ENCODE peak calls at places on chromosomes 1 and 21, in five cellular contexts. V is T1000, H is NB4, T is ovary, W is hippocampal formation. K is an unnamed sample.

GRCh38 chr21:14581902-14582457 is 35.9 kb upstream of the SAMSN1 start:
- DNase-seq in H (no peak), T (no peak), W (no peak), V (no peak), K (no peak)

GRCh38 chr1:16615253-16616252 is 2.2 kb upstream of the NBPF1 start:
- DNase-seq in H (no peak), W (no peak), V (no peak), T (peak; percentile 29), K (no peak)

GRCh38 chr1:61782771-61783170 is 40.5 kb downstream of the PATJ start:
- DNase-seq in V (no peak), H (no peak), W (no peak), T (no peak), K (no peak)

GRCh38 chr1:162632234-162632666 is at the start of gene DDR2:
- DNase-seq in V (peak; percentile 63), H (no peak), T (peak; percentile 64), W (no peak), K (peak; percentile 93)

GRCh38 chr1:20158358-20159070 is 19.4 kb downstream of the PLA2G2F start:
- DNase-seq in T (no peak), W (no peak), H (no peak), V (no peak), K (no peak)

GRCh38 chr1:5744911-5745431 is 247.3 kb downstream of the NPHP4 start:
- DNase-seq in T (no peak), W (peak; percentile 36), V (no peak), H (peak; percentile 21), K (no peak)

GRCh38 chr1:36966242-36966641 is 68.1 kb downstream of the GRIK3 start:
- DNase-seq in H (peak; percentile 27), W (no peak), T (no peak), V (no peak), K (peak; percentile 4)

GRCh38 chr1:45304311-45305081 is 22.2 kb upstream of the HPDL start:
- DNase-seq in T (peak; percentile 59), V (no peak), W (no peak), H (peak; percentile 13), K (no peak)

GRCh38 chr1:31855038-31855845 is 39.4 kb upstream of the SPOCD1 start:
- DNase-seq in H (no peak), W (no peak), V (no peak), T (no peak), K (peak; percentile 3)

GRCh38 chr1:177471244-177471643 is 300.5 kb downstream of the BRINP2 start:
- DNase-seq in W (no peak), H (no peak), T (no peak), V (no peak), K (no peak)

GRCh38 chr1:206117151-206117948 is at the start of gene AVPR1B:
- DNase-seq in V (no peak), H (peak; percentile 43), W (no peak), T (peak; percentile 45), K (peak; percentile 18)

GRCh38 chr1:25568090-25568833 is 24.9 kb downstream of the LDLRAP1 start:
- DNase-seq in H (no peak), T (no peak), W (peak; percentile 66), V (peak; percentile 22), K (peak; percentile 39)

GRCh38 chr1:61531725-61532124 is 193.2 kb downstream of the TM2D1 start:
- DNase-seq in T (no peak), H (no peak), V (no peak), W (no peak), K (no peak)

GRCh38 chr1:67588186-67588865 is 96.7 kb upstream of the GADD45A start:
- DNase-seq in V (no peak), T (no peak), W (no peak), H (no peak), K (no peak)

GRCh38 chr1:79353224-79353623 is 346.7 kb upstream of the ADGRL4 start:
- DNase-seq in W (peak; percentile 6), H (peak; percentile 37), V (no peak), T (no peak), K (peak; percentile 50)

GRCh38 chr1:174337000-174337681 is 110.6 kb upstream of the GPR52 start:
- DNase-seq in V (no peak), T (no peak), W (no peak), H (no peak), K (no peak)

GRCh38 chr1:39122056-39122455 is 82.4 kb upstream of the MACF1 start:
- DNase-seq in V (no peak), T (no peak), W (no peak), H (no peak), K (no peak)